ENCODE peak calls at places on chromosomes 6 and 20, in four cellular contexts. G is H9, L is keratinocyte, P is HCT116. H is an unnamed sample.

GRCh38 chr6:17831135-17831534 is 124.4 kb upstream of the NUP153 start:
- DNase-seq in G (no peak), P (no peak), L (no peak), H (no peak)

GRCh38 chr6:170031684-170032121 is 259.2 kb downstream of the DLL1 start:
- DNase-seq in G (no peak), P (no peak), L (no peak), H (no peak)

GRCh38 chr20:44983095-44983674 is 16.9 kb downstream of the STK4 start:
- DNase-seq in L (no peak), P (no peak), G (no peak), H (no peak)

GRCh38 chr6:125356888-125357287 is 55.1 kb upstream of the HDDC2 start:
- DNase-seq in L (no peak), P (no peak), G (peak), H (no peak)

GRCh38 chr6:155883741-155884140 is 428.1 kb upstream of the NOX3 start:
- DNase-seq in L (no peak), P (no peak), G (no peak), H (no peak)

GRCh38 chr6:21953831-21954801 is 342.7 kb downstream of the PRL start:
- DNase-seq in L (no peak), G (no peak), P (no peak), H (no peak)

GRCh38 chr6:149459761-149460160 is 25.1 kb downstream of the ZC3H12D start:
- DNase-seq in L (no peak), P (no peak), G (no peak), H (peak)

GRCh38 chr6:140105857-140106256 is 731.4 kb upstream of the CITED2 start:
- DNase-seq in P (peak), G (peak), L (no peak), H (no peak)

GRCh38 chr6:92376711-92377110 is 1042.6 kb downstream of the EPHA7 start:
- DNase-seq in G (no peak), P (no peak), L (no peak), H (no peak)

GRCh38 chr20:42886046-42886445 is 303.7 kb downstream of the PTPRT start:
- DNase-seq in G (no peak), P (no peak), L (no peak), H (no peak)

GRCh38 chr6:41408576-41408975 is 73.2 kb downstream of the NCR2 start:
- DNase-seq in P (no peak), L (no peak), G (peak), H (no peak)
- H3K4me2 ChIP-seq in P (no peak), L (no peak), G (peak), H (no peak)

GRCh38 chr20:6496874-6497273 is 270.6 kb upstream of the BMP2 start:
- DNase-seq in G (no peak), P (no peak), L (no peak), H (no peak)
- H3K4me2 ChIP-seq in G (no peak), P (no peak), L (no peak), H (no peak)

GRCh38 chr20:41248371-41249024 is 69.0 kb downstream of the ZHX3 start:
- DNase-seq in G (no peak), P (no peak), L (no peak), H (no peak)

GRCh38 chr20:41242807-41243206 is 74.7 kb downstream of the ZHX3 start:
- DNase-seq in P (no peak), L (no peak), G (no peak), H (no peak)

GRCh38 chr20:41242352-41242751 is 75.2 kb downstream of the ZHX3 start:
- DNase-seq in P (no peak), L (no peak), G (no peak), H (no peak)

GRCh38 chr20:41247523-41248370 is 69.8 kb downstream of the ZHX3 start:
- DNase-seq in G (no peak), P (no peak), L (no peak), H (no peak)

DNA sequence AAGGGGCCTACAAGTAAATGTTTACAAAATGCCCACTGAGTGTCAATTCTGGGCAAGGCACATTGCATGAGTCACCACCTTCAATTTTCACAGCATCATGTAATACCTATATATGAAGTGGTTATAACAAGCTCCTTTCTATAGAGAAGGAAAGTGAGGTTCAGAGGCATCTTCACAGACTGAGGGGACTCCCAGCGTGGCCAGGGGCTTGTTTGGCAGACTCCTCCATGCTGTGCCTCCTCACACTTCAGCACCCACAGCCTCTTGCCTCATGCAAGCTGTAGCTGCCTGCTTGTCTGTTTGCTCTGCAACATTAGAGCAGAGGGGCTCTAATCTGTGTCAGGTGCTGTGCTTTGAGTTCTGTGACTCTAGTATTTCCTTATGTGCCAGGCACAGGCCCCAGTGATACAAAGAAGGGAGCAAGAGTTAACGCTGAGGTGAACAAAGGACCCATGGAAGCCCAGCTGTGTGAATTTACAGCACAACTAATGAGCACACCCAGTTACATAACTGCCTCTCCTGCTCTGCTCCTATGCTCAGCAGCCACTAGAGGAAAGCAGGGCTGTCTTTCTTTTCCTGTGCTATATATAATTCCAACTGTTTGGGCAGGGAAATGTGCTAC is 72.3 kb downstream of the ZHX3 start:
- DNase-seq in G (peak), P (no peak), L (no peak), H (no peak)
- H3K4me2 ChIP-seq in G (no peak), P (no peak), L (no peak), H (no peak)

GRCh38 chr6:112034236-112034990 is 19.5 kb upstream of the CCN6 start:
- DNase-seq in L (no peak), G (no peak), P (no peak), H (no peak)
- H3K4me2 ChIP-seq in L (no peak), G (no peak), P (no peak), H (no peak)

DNA sequence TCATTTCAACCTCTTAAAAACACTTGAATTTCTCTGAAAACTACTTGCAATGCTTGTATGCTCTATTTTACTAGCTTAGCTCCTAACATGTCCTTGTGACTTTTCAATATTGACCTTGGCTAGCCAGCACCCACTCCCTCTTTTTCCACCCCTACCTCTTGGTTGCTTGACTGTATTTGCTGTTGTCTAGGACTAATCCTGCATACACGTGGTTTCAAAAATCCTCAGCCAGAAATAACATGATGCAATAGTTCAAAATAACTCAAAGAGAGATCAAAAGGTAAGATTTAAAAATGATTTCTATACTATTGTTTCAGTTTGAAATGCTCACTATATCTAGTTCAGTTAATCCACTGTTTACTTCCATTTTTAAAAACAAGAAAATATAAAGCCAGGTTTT is 102.3 kb upstream of the TBX18 start:
- DNase-seq in G (no peak), L (no peak), P (no peak), H (no peak)
- H3K4me2 ChIP-seq in G (no peak), L (no peak), P (no peak), H (no peak)

GRCh38 chr20:63972312-63973159 is 2.8 kb upstream of the ZNF512B start:
- DNase-seq in G (peak), L (no peak), P (no peak), H (peak)
- H3K4me2 ChIP-seq in G (no peak), L (no peak), P (no peak), H (no peak)

GRCh38 chr20:7716286-7716972 is 223.8 kb downstream of the HAO1 start:
- DNase-seq in G (no peak), P (no peak), L (no peak), H (no peak)
- H3K4me2 ChIP-seq in G (no peak), P (no peak), L (no peak), H (no peak)

GRCh38 chr6:35081426-35081851 is 59.7 kb downstream of the TCP11 start:
- DNase-seq in G (no peak), L (no peak), P (no peak), H (no peak)
- H3K4me2 ChIP-seq in G (no peak), L (peak), P (no peak), H (no peak)